ENCODE peak calls at places on chromosomes 5 and 9, in nine cellular contexts. H, V, K, N, Z, S, G, F and M are unnamed samples.

GRCh38 chr5:141850183-141850768 is 27.9 kb downstream of the PCDH1 start:
- DNase-seq in H (peak), V (no peak), K (no peak), N (no peak), Z (peak), S (no peak), G (peak), F (no peak), M (peak)

GRCh38 chr9:4055055-4055454 is 244.8 kb downstream of the GLIS3 start:
- DNase-seq in H (no peak), V (no peak), K (no peak), N (no peak), Z (no peak), S (no peak), G (no peak), F (no peak), M (no peak)

GRCh38 chr5:133729800-133730199 is 117.5 kb upstream of the FSTL4 start:
- DNase-seq in H (no peak), V (no peak), K (no peak), N (no peak), Z (no peak), S (no peak), G (no peak), F (no peak), M (no peak)

GRCh38 chr5:157205708-157206107 is 25.1 kb downstream of the ITK start:
- DNase-seq in H (no peak), V (no peak), K (no peak), N (no peak), Z (no peak), S (no peak), G (no peak), F (no peak), M (no peak)

GRCh38 chr5:125283372-125283771 is 536.9 kb upstream of the ZNF608 start:
- DNase-seq in H (no peak), V (no peak), K (no peak), N (no peak), Z (no peak), S (no peak), G (no peak), F (no peak), M (no peak)

GRCh38 chr5:126139773-126140172 is 283.4 kb upstream of the GRAMD2B start:
- DNase-seq in H (no peak), V (no peak), K (no peak), N (no peak), Z (peak), S (peak), G (no peak), F (no peak), M (no peak)

GRCh38 chr9:101354143-101354764 is 30.6 kb downstream of the BAAT start:
- DNase-seq in H (no peak), V (no peak), K (no peak), N (no peak), Z (no peak), S (peak), G (peak), F (no peak), M (no peak)

GRCh38 chr5:61280205-61280604 is 51.9 kb upstream of the ZSWIM6 start:
- DNase-seq in H (no peak), V (no peak), K (no peak), N (no peak), Z (peak), S (peak), G (peak), F (peak), M (peak)

GRCh38 chr9:107137495-107138202 is 145.4 kb upstream of the RAD23B start:
- DNase-seq in H (no peak), V (peak), K (no peak), N (no peak), Z (peak), S (peak), G (peak), F (peak), M (no peak)

GRCh38 chr9:34809504-34810186 is 99.7 kb upstream of the CCL21 start:
- DNase-seq in H (no peak), V (peak), K (peak), N (peak), Z (peak), S (peak), G (peak), F (peak), M (peak)

GRCh38 chr5:95669540-95669939 is 13.3 kb downstream of the SPATA9 start:
- DNase-seq in H (peak), V (no peak), K (no peak), N (peak), Z (peak), S (peak), G (peak), F (peak), M (peak)

GRCh38 chr9:114396558-114397218 is 8.9 kb upstream of the AKNA start:
- DNase-seq in H (no peak), V (no peak), K (no peak), N (no peak), Z (peak), S (no peak), G (peak), F (no peak), M (no peak)

GRCh38 chr5:95403996-95404395 is 12.8 kb downstream of the FAM81B start:
- DNase-seq in H (no peak), V (no peak), K (no peak), N (no peak), Z (no peak), S (peak), G (no peak), F (no peak), M (no peak)

GRCh38 chr9:130090915-130091314 is 37.2 kb downstream of the GPR107 start:
- DNase-seq in H (no peak), V (no peak), K (no peak), N (no peak), Z (no peak), S (no peak), G (no peak), F (no peak), M (no peak)
- TF ChIP-seq CTCF in H (no peak), V (no peak), K (no peak), N (no peak), Z (no peak), S (no peak), G (no peak), F (no peak), M (peak)

DNA sequence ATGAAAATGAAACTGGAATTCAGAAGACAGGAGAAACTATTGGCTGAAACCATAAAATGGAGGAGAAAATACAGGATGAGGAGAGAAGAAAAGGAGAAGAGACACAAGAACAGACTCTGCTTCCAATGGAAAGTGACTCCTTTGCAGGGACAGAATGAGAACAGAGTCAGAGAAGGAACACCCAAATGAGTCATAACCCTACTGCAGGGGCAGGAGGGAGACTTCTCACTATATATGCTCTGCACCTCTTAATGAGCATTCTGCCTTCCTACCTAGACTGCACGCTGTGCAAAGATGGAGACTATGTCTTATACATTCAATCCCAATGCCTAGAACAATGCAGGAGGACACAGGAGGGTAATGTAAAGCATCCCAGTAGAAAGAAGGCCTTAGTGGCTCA is 2.1 kb downstream of the SAXO1 start:
- DNase-seq in H (no peak), V (no peak), K (no peak), N (no peak), Z (no peak), S (peak), G (no peak), F (no peak), M (no peak)
- TF ChIP-seq CTCF in H (no peak), V (no peak), K (no peak), N (no peak), Z (no peak), S (no peak), G (no peak), F (no peak), M (no peak)

GRCh38 chr5:29614202-29614601 is 1579.3 kb upstream of the CDH6 start:
- DNase-seq in H (no peak), V (no peak), K (no peak), N (no peak), Z (no peak), S (peak), G (no peak), F (no peak), M (no peak)
- TF ChIP-seq CTCF in H (no peak), V (no peak), K (no peak), N (no peak), Z (no peak), S (no peak), G (no peak), F (no peak), M (no peak)

DNA sequence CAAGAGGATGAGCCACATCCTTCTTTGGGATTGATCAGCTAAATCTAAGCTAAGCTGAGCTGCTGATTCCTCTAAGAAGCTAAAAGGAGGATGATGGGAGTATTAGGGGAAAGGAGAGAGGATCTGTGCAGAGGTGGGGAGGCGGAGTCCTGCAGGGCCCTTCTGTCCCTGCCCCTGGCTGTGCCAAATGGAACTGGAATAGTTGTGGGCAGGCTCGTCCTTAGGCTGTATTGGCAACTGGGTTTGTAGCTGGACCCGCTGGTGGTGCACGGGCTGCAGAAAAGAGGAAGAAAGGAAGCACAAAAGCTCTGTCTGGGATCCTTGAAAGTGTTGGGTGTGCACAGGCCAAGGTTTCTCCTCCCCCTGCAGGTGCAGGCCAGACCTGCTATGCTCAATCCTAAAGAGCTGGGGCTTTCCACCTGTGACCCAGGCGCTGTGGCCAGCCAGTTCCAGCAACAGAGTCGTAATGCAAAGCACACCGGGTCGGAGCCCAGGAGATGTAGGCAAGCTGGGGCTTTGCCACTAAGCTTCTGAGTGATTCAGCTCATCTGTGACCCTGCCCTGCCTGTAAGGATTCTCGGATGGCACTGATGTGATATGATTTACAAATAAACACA is 9.8 kb downstream of the CLTB start:
- DNase-seq in H (no peak), V (no peak), K (no peak), N (no peak), Z (no peak), S (no peak), G (peak), F (no peak), M (no peak)
- TF ChIP-seq CTCF in H (no peak), V (no peak), K (no peak), N (no peak), Z (no peak), S (no peak), G (no peak), F (no peak), M (no peak)

DNA sequence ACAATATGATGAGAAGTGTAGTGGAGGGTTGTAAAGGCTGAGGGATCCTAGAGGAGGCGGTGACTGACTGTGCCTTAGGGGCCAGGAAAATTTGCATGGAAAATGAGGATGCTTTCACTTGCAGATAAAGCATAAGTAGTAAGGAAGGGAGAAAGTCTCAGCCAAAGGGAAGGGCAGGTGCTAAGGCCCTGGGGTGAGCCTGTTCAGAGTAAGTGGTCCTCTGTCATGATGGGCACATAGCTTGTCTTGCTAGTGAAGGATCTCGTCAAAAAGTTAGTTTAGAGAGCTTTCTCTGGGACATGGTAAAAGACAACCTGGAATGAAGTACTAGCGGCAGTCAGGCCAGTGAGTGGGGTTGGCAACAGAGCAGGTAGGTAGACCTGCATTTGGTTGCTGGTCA is 75.4 kb upstream of the CPLX2 start:
- DNase-seq in H (no peak), V (no peak), K (no peak), N (no peak), Z (no peak), S (no peak), G (no peak), F (no peak), M (no peak)
- TF ChIP-seq CTCF in H (no peak), V (no peak), K (no peak), N (no peak), Z (no peak), S (no peak), G (no peak), F (no peak), M (no peak)

DNA sequence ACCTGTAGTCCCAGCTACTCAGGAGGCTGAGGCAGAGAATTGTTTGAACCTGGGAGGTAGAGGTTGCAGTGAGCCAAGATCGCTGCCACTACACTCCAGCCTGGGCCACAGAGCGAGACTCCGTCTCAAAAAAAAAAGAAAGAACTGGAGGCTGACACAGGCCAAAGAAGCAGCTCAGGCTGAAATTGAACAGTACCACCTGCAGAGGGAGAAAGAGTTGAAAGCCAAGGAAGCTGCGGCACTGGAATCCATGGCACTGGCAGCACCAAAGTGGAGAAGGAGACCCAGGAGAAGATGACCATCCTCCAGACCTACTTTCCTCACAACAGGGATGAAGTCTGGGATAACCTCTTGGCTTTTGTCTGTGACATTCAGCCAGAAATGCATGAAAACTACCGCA is 11.3 kb upstream of the TMEM141 start:
- DNase-seq in H (no peak), V (no peak), K (no peak), N (no peak), Z (no peak), S (no peak), G (no peak), F (no peak), M (no peak)
- TF ChIP-seq CTCF in H (no peak), V (no peak), K (no peak), N (peak), Z (peak), S (peak), G (no peak), F (no peak), M (no peak)

GRCh38 chr5:127216906-127217675 is 73.5 kb upstream of the MEGF10 start:
- DNase-seq in H (no peak), V (no peak), K (peak), N (peak), Z (no peak), S (peak), G (no peak), F (no peak), M (peak)
- TF ChIP-seq CTCF in H (no peak), V (no peak), K (no peak), N (peak), Z (no peak), S (no peak), G (no peak), F (no peak), M (peak)

GRCh38 chr5:8879248-8879647 is 666.6 kb downstream of the SEMA5A start:
- DNase-seq in H (no peak), V (no peak), K (no peak), N (no peak), Z (no peak), S (no peak), G (no peak), F (no peak), M (no peak)

GRCh38 chr5:8884029-8884428 is 661.8 kb downstream of the SEMA5A start:
- DNase-seq in H (no peak), V (no peak), K (no peak), N (no peak), Z (no peak), S (no peak), G (no peak), F (no peak), M (no peak)
- TF ChIP-seq CTCF in H (no peak), V (no peak), K (no peak), N (peak), Z (no peak), S (peak), G (no peak), F (no peak), M (no peak)

GRCh38 chr5:132003170-132003744 is 8.2 kb downstream of the ACSL6 start:
- DNase-seq in H (peak), V (peak), K (peak), N (peak), Z (peak), S (no peak), G (no peak), F (no peak), M (no peak)
- TF ChIP-seq CTCF in H (peak), V (no peak), K (peak), N (peak), Z (peak), S (no peak), G (peak), F (no peak), M (no peak)

GRCh38 chr5:143588933-143589662 is 185.6 kb upstream of the NR3C1 start:
- DNase-seq in H (no peak), V (no peak), K (no peak), N (no peak), Z (no peak), S (peak), G (peak), F (peak), M (no peak)
- TF ChIP-seq CTCF in H (no peak), V (no peak), K (no peak), N (no peak), Z (no peak), S (no peak), G (no peak), F (no peak), M (no peak)